ENCODE peak calls at places on chromosomes 7 and 10, in five cellular contexts. Z is OCI-LY7, S is IMR-90, D is endothelial cell of umbilical vein, X is PC-3. F is an unnamed sample. For H4K20me1, the result is how much of the 10 kb centered on the place peaks cover.

GRCh38 chr10:30417301-30417700 is 16.7 kb upstream of the MAP3K8 start:
- DNase-seq in Z (no peak), X (no peak), D (no peak), S (no peak), F (no peak)

GRCh38 chr10:77626266-77626935 is 11.2 kb downstream of the KCNMA1 start:
- DNase-seq in D (peak), X (no peak), S (no peak), Z (no peak), F (no peak)

GRCh38 chr7:27251513-27252306 is 9.1 kb downstream of the EVX1 start:
- DNase-seq in Z (no peak), S (no peak), X (no peak), D (peak), F (peak)

GRCh38 chr7:142104550-142105527 is 6.7 kb upstream of the MGAM2 start:
- DNase-seq in Z (no peak), D (no peak), X (peak), S (no peak), F (no peak)

GRCh38 chr10:99007457-99007856 is 228.2 kb downstream of the HPSE2 start:
- DNase-seq in Z (no peak), D (no peak), S (no peak), X (no peak), F (no peak)

GRCh38 chr7:111736475-111736874 is 174.2 kb upstream of the IMMP2L start:
- DNase-seq in D (peak), S (peak), X (peak), Z (no peak), F (no peak)

GRCh38 chr7:52749880-52750279 is 285.6 kb upstream of the POM121L12 start:
- DNase-seq in D (no peak), S (no peak), Z (peak), X (no peak), F (peak)

GRCh38 chr7:98958968-98959367 is 80.6 kb downstream of the TRRAP start:
- DNase-seq in S (no peak), X (no peak), Z (no peak), D (no peak), F (no peak)

GRCh38 chr7:106365252-106366005 is 80.6 kb upstream of the NAMPT start:
- DNase-seq in Z (no peak), S (no peak), X (peak), D (no peak), F (no peak)

GRCh38 chr10:13708256-13708990 is 121.7 kb downstream of the PRPF18 start:
- DNase-seq in S (no peak), X (peak), Z (no peak), D (no peak), F (no peak)

GRCh38 chr10:90583416-90583815 is 274.4 kb downstream of the HTR7 start:
- DNase-seq in X (no peak), D (no peak), S (no peak), Z (no peak), F (no peak)

GRCh38 chr7:154832557-154833138 is 170.3 kb downstream of the PAXIP1 start:
- DNase-seq in Z (peak), D (no peak), S (no peak), X (peak), F (peak)

GRCh38 chr10:69988094-69988493 is 64.6 kb upstream of the MACROH2A2 start:
- DNase-seq in Z (no peak), D (no peak), S (peak), X (peak), F (no peak)

GRCh38 chr10:91536101-91536500 is 96.8 kb downstream of the PPP1R3C start:
- DNase-seq in X (no peak), S (peak), D (no peak), Z (no peak), F (no peak)

GRCh38 chr10:11443468-11444147 is 167.8 kb downstream of the USP6NL start:
- DNase-seq in Z (no peak), D (no peak), S (no peak), X (no peak), F (peak)

GRCh38 chr7:73351447-73352167 is 23.6 kb downstream of the FKBP6 start:
- DNase-seq in X (no peak), Z (no peak), D (peak), S (no peak), F (no peak)

GRCh38 chr7:129502708-129503685 is 666 bp downstream of the SMKR1 start:
- DNase-seq in X (no peak), Z (no peak), S (no peak), D (peak), F (peak)

GRCh38 chr10:36173364-36173763 is 531.3 kb upstream of the FZD8 start:
- DNase-seq in D (peak), Z (no peak), S (no peak), X (peak), F (no peak)

GRCh38 chr10:75197906-75198305 is 12.7 kb upstream of the VDAC2 start:
- DNase-seq in S (no peak), Z (no peak), D (no peak), X (no peak), F (no peak)

GRCh38 chr7:150945853-150946825 is 32.0 kb downstream of the KCNH2 start:
- DNase-seq in Z (no peak), S (no peak), D (no peak), X (no peak), F (peak)

GRCh38 chr10:124123141-124123540 is 29.7 kb upstream of the CHST15 start:
- DNase-seq in Z (no peak), D (no peak), X (no peak), S (no peak), F (no peak)

GRCh38 chr10:101207026-101207425 is 22.2 kb downstream of the LBX1 start:
- DNase-seq in Z (no peak), X (no peak), S (no peak), D (no peak), F (no peak)

GRCh38 chr10:12067336-12067735 is 1.4 kb upstream of the DHTKD1 start:
- DNase-seq in D (no peak), S (peak), Z (no peak), X (peak), F (no peak)

GRCh38 chr10:71406878-71407277 is 10.2 kb downstream of the CDH23 start:
- DNase-seq in Z (no peak), X (no peak), S (no peak), D (no peak), F (no peak)

GRCh38 chr7:132575987-132576722 is at the start of gene PLXNA4:
- DNase-seq in Z (no peak), D (peak), X (peak), S (no peak), F (no peak)

GRCh38 chr7:100632951-100633717 is 8.2 kb downstream of the TFR2 start:
- DNase-seq in Z (peak), X (peak), S (peak), D (no peak), F (peak)

GRCh38 chr10:70759769-70760168 is 25.4 kb downstream of the TBATA start:
- DNase-seq in X (no peak), S (no peak), D (no peak), Z (peak), F (no peak)

GRCh38 chr7:77200542-77200941 is 923 bp upstream of the FGL2 start:
- DNase-seq in D (no peak), S (no peak), X (no peak), Z (peak), F (no peak)

GRCh38 chr10:34889004-34889869 is 74.1 kb upstream of the PARD3 start:
- DNase-seq in X (peak), S (no peak), Z (no peak), D (no peak), F (no peak)

GRCh38 chr7:156576216-156577063 is 64.1 kb upstream of the RNF32 start:
- DNase-seq in D (no peak), S (no peak), Z (no peak), X (no peak), F (no peak)

GRCh38 chr7:73560035-73560835 is 2.7 kb upstream of the BCL7B start:
- DNase-seq in D (no peak), S (peak), X (peak), Z (no peak), F (no peak)

GRCh38 chr7:100489824-100490223 is 6.1 kb downstream of the NYAP1 start:
- DNase-seq in Z (peak), D (no peak), X (peak), S (peak), F (peak)

GRCh38 chr7:127392566-127393369 is at the start of gene ZNF800:
- DNase-seq in X (peak), S (peak), D (peak), Z (peak), F (peak)

DNA sequence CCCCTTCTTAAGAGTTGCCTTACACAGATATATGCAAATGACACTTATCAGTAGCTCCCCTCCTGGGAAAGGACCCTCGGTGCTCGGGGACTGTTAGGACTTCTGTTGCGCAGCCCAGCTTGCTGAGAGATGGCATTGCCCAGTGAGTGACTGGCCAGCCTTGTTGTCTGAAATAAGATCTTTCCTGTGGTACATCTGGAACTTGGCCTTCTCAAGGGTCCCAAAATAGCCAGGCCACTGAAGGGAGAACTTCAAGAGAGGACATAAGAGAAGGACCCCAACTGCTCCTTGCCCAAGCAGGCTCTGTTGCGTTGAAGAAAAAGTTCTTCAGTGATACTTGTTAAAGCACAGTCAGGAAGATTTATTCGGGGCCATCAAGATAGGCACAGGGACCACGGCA is 17.3 kb downstream of the BAG3 start:
- DNase-seq in S (no peak), D (no peak), Z (no peak), X (no peak), F (no peak)
- H4K20me1 ChIP-seq in S (half or more), D (under half), Z (under half), X (under half), F (under half)

GRCh38 chr10:112471878-112472487 is 25.0 kb downstream of the VTI1A start:
- DNase-seq in X (peak), D (peak), S (peak), Z (peak), F (no peak)

GRCh38 chr10:112466802-112467201 is 19.8 kb downstream of the VTI1A start:
- DNase-seq in D (no peak), Z (no peak), X (no peak), S (no peak), F (no peak)

GRCh38 chr10:112465299-112465882 is 18.4 kb downstream of the VTI1A start:
- DNase-seq in D (no peak), Z (no peak), S (no peak), X (no peak), F (no peak)

GRCh38 chr10:112467541-112468075 is 20.6 kb downstream of the VTI1A start:
- DNase-seq in Z (no peak), X (no peak), S (peak), D (no peak), F (no peak)
- TF ChIP-seq CTCF in Z (no peak), X (no peak), S (no peak), D (no peak), F (no peak)

GRCh38 chr10:113086282-113086681 is 136.2 kb downstream of the TCF7L2 start:
- DNase-seq in D (peak), X (no peak), Z (no peak), S (no peak), F (no peak)

GRCh38 chr10:113087082-113088029 is 137.3 kb downstream of the TCF7L2 start:
- DNase-seq in S (peak), Z (no peak), X (peak), D (peak), F (peak)

GRCh38 chr10:113088194-113088593 is 138.1 kb downstream of the TCF7L2 start:
- DNase-seq in S (no peak), D (no peak), X (no peak), Z (no peak), F (no peak)

GRCh38 chr10:113084031-113084430 is 134.0 kb downstream of the TCF7L2 start:
- DNase-seq in S (peak), Z (no peak), D (no peak), X (no peak), F (no peak)

GRCh38 chr10:113085776-113086175 is 135.7 kb downstream of the TCF7L2 start:
- DNase-seq in Z (no peak), X (no peak), S (no peak), D (no peak), F (no peak)
- H4K20me1 ChIP-seq in Z (under half), X (under half), S (under half), D (under half), F (under half)

GRCh38 chr10:24784923-24785322 is 61.2 kb upstream of the ARHGAP21 start:
- DNase-seq in D (no peak), S (no peak), Z (no peak), X (peak), F (no peak)
- TF ChIP-seq CTCF in D (no peak), S (no peak), Z (no peak), X (no peak), F (no peak)

GRCh38 chr7:33043434-33043833 is 19.1 kb downstream of the NT5C3A start:
- DNase-seq in Z (no peak), X (no peak), D (no peak), S (no peak), F (no peak)
- H4K20me1 ChIP-seq in Z (under half), X (under half), D (under half), S (under half), F (under half)

GRCh38 chr10:122957474-122957873 is 3.4 kb upstream of the C10orf88 start:
- DNase-seq in S (peak), Z (no peak), X (no peak), D (no peak), F (no peak)

GRCh38 chr10:122949296-122949695 is 4.7 kb downstream of the C10orf88 start:
- DNase-seq in D (no peak), S (peak), Z (no peak), X (no peak), F (no peak)

GRCh38 chr10:122954731-122955050 is 664 bp upstream of the C10orf88 start:
- DNase-seq in Z (no peak), D (no peak), S (no peak), X (no peak), F (no peak)

GRCh38 chr10:122955892-122956291 is 1.9 kb upstream of the C10orf88 start:
- DNase-seq in X (no peak), S (no peak), Z (no peak), D (no peak), F (no peak)

GRCh38 chr10:122953827-122954730 is at the start of gene C10orf88:
- DNase-seq in S (peak), D (peak), X (peak), Z (peak), F (peak)
- TF ChIP-seq CTCF in S (no peak), D (no peak), X (no peak), Z (no peak), F (no peak)

DNA sequence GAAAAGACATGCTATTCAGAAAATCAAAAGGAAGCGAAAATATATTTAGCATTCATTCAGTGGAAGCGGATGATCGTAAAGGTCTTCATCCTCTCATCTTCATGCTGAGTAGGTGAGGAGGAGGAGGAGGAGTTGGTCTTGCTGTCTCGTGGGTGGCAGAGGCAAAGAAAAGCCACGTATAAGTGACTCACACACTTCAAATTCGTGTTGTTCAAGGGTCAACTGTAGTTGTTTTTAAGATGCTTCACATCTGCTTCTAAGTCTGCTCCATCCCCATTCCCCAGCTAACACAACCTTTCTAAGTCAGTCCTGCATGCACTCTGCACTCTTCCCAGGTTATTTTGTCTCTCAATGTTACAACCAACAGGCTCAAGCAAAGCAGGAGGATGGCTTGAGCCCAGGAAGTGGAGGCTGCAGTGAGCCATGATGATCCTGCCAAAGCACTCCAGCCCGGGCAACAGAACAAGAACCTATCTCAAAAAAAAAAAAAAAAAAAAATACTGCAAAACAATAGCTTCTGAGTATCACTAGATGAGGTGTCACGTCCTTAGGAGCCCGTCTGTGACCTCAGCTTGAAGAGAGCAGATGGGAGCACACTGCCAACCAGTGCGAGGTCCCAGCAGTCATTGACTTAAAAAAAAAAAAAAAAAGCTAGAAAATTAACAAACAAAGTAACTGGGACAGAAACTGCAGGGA is 70.5 kb downstream of the SFMBT2 start:
- DNase-seq in D (no peak), S (peak), Z (no peak), X (no peak), F (no peak)
- H4K20me1 ChIP-seq in D (under half), S (under half), Z (under half), X (under half), F (under half)